ENCODE peak calls at places on chromosomes 13 and 19, in ten cellular contexts. P is activated T-helper 1 cell treated with Interleukin-2 at 50 U/mL for 16 hours; B is OCI-LY7; O is amniotic stem cell; R is foreskin melanocyte; L is neural crest cell; V is stimulated activated effector memory CD8-positive, alpha-beta T cell treated with anti-CD3 and anti-CD28 coated beads, Interleukin-12 subunit alpha, Interleukin-12 subunit beta, amount 100 ng/mL, for 72 hours; U is GM10248; T is IMR-90; X is A549. S is an unnamed sample.

GRCh38 chr13:90732049-90732448 is 615.4 kb upstream of the MIR17HG start:
- DNase-seq in R (no peak), L (no peak), T (no peak), V (no peak), O (no peak), U (no peak), B (no peak), X (no peak), P (no peak), S (no peak)

GRCh38 chr13:38398810-38399493 is 49.3 kb downstream of the UFM1 start:
- DNase-seq in U (no peak), L (no peak), B (no peak), R (peak), T (peak), X (no peak), P (no peak), O (peak), V (no peak), S (no peak)

GRCh38 chr19:17829855-17830566 is 8.7 kb upstream of the INSL3 start:
- DNase-seq in L (peak), O (no peak), T (peak), B (no peak), V (no peak), P (no peak), X (peak), R (no peak), U (no peak), S (no peak)

GRCh38 chr13:99215466-99215865 is 14.8 kb downstream of the UBAC2 start:
- DNase-seq in U (no peak), T (no peak), B (no peak), R (no peak), O (no peak), V (peak), L (no peak), X (no peak), P (peak), S (no peak)

GRCh38 chr13:78194904-78195639 is 276.4 kb upstream of the EDNRB start:
- DNase-seq in L (no peak), T (peak), O (peak), V (no peak), B (no peak), U (no peak), P (no peak), X (no peak), R (no peak), S (no peak)

GRCh38 chr13:27708325-27708724 is 84.0 kb upstream of the GSX1 start:
- DNase-seq in O (no peak), X (no peak), T (no peak), U (no peak), B (no peak), V (no peak), R (no peak), P (no peak), L (no peak), S (no peak)

GRCh38 chr13:75908137-75908536 is 272.0 kb downstream of the LMO7 start:
- DNase-seq in O (no peak), R (no peak), B (no peak), X (no peak), U (no peak), V (no peak), T (no peak), P (no peak), L (no peak), S (no peak)

GRCh38 chr13:52808842-52809219 is 39.6 kb downstream of the PCDH8 start:
- DNase-seq in V (no peak), B (no peak), T (no peak), P (no peak), L (no peak), R (no peak), O (no peak), X (no peak), U (no peak), S (no peak)

GRCh38 chr13:52127783-52128702 is 830 bp downstream of the NEK5 start:
- DNase-seq in O (peak), B (peak), T (peak), P (peak), X (peak), L (peak), U (peak), V (peak), R (peak), S (peak)

GRCh38 chr13:25095862-25096453 is at the start of gene PABPC3:
- DNase-seq in L (no peak), V (no peak), O (no peak), P (no peak), R (no peak), B (no peak), T (no peak), U (no peak), X (no peak), S (no peak)

GRCh38 chr19:45376045-45376724 is 5.8 kb upstream of the ERCC2 start:
- DNase-seq in U (no peak), V (no peak), P (no peak), O (peak), B (no peak), R (peak), X (peak), L (no peak), T (peak), S (no peak)

GRCh38 chr13:70014337-70014736 is 93.3 kb upstream of the ATXN8OS start:
- DNase-seq in L (no peak), U (no peak), P (no peak), R (no peak), V (no peak), T (no peak), X (no peak), B (no peak), O (no peak), S (no peak)

GRCh38 chr19:1049106-1049505 is 9.2 kb downstream of the ABCA7 start:
- DNase-seq in O (no peak), T (no peak), R (no peak), U (no peak), L (no peak), B (no peak), P (no peak), X (no peak), V (no peak), S (no peak)

GRCh38 chr13:85313761-85314503 is 485.3 kb downstream of the SLITRK6 start:
- DNase-seq in L (no peak), T (peak), R (peak), U (no peak), P (no peak), V (no peak), X (peak), B (no peak), O (no peak), S (no peak)

GRCh38 chr13:59750860-59751259 is 412.9 kb downstream of the DIAPH3 start:
- DNase-seq in B (no peak), O (peak), R (peak), V (no peak), P (no peak), U (no peak), T (peak), X (no peak), L (peak), S (no peak)

GRCh38 chr19:21439372-21439771 is 42.4 kb downstream of the ZNF493 start:
- DNase-seq in B (no peak), T (no peak), X (no peak), P (no peak), O (no peak), U (no peak), V (no peak), L (no peak), R (no peak), S (no peak)

GRCh38 chr13:44108345-44108858 is 228.7 kb downstream of the LACC1 start:
- DNase-seq in V (no peak), X (peak), O (no peak), U (no peak), T (no peak), B (no peak), L (no peak), P (no peak), R (no peak), S (no peak)

S was measured in activated B cell treated with CpG ODN at 0.5 μM for 24 hours.